ENCODE peak calls at places on chromosomes 7 and 10, in seven cellular contexts. F is AML-193; V is activated T-cell treated with anti-CD3 and anti-CD28 coated beads, Interleukin-2, amount 50 U/mL, for 72 hours; H is activated CD4-positive, alpha-beta T cell treated with anti-CD3 and anti-CD28 coated beads, Interleukin-2, amount 10 ng/mL, durations not matched to agents 7 days and 5 days; M is HCEC 1CT; B is H54; X is stimulated activated naive CD8-positive, alpha-beta T cell treated with anti-CD3 and anti-CD28 coated beads, Interleukin-15, amount 100 ng/mL, for 72 hours. Y is an unnamed sample.

GRCh38 chr7:145848691-145849090 is 267.9 kb upstream of the CNTNAP2 start:
- DNase-seq in B (no peak), X (no peak), M (peak), H (no peak), V (no peak), F (no peak), Y (peak)

GRCh38 chr7:138697535-138698182 is 3.5 kb downstream of the SVOPL start:
- DNase-seq in H (no peak), X (no peak), V (no peak), B (no peak), F (no peak), M (no peak), Y (no peak)

GRCh38 chr10:131697461-131698128 is 203.2 kb upstream of the PPP2R2D start:
- DNase-seq in H (no peak), X (no peak), F (no peak), B (no peak), M (no peak), V (no peak), Y (no peak)

GRCh38 chr10:129614341-129614740 is 147.3 kb downstream of the MGMT start:
- DNase-seq in X (no peak), B (no peak), F (no peak), V (no peak), M (no peak), H (no peak), Y (no peak)

GRCh38 chr7:81721428-81721827 is 48.4 kb downstream of the HGF start:
- DNase-seq in F (no peak), B (no peak), X (no peak), H (no peak), M (peak), V (no peak), Y (no peak)

GRCh38 chr10:9243861-9244515 is 1189.5 kb downstream of the GATA3 start:
- DNase-seq in H (no peak), B (no peak), V (no peak), X (no peak), F (no peak), M (no peak), Y (no peak)

GRCh38 chr10:30903397-30904138 is 128.1 kb downstream of the ZNF438 start:
- DNase-seq in B (no peak), X (no peak), F (no peak), V (no peak), M (no peak), H (no peak), Y (no peak)

GRCh38 chr10:30893208-30893607 is 138.5 kb downstream of the ZNF438 start:
- DNase-seq in F (no peak), V (no peak), H (no peak), M (peak), X (no peak), B (no peak), Y (peak)

GRCh38 chr7:129423700-129424410 is 10.4 kb upstream of the STRIP2 start:
- DNase-seq in V (no peak), B (no peak), F (no peak), M (peak), H (no peak), X (no peak), Y (no peak)

GRCh38 chr10:130222381-130222780 is 86.2 kb downstream of the GLRX3 start:
- DNase-seq in M (no peak), B (no peak), V (no peak), H (no peak), F (no peak), X (no peak), Y (no peak)

GRCh38 chr7:18265611-18266281 is 229.8 kb upstream of the HDAC9 start:
- DNase-seq in F (no peak), M (no peak), H (no peak), X (no peak), B (no peak), V (no peak), Y (no peak)

GRCh38 chr10:21399392-21400015 is 126.0 kb downstream of the SKIDA1 start:
- DNase-seq in V (no peak), F (no peak), H (no peak), M (peak), B (no peak), X (no peak), Y (no peak)

GRCh38 chr7:94590526-94591162 is 65.3 kb downstream of the SGCE start:
- DNase-seq in B (no peak), V (no peak), X (no peak), H (no peak), F (no peak), M (no peak), Y (no peak)

GRCh38 chr10:52858722-52859121 is 86.1 kb upstream of the MBL2 start:
- DNase-seq in X (no peak), M (no peak), B (no peak), V (no peak), H (no peak), F (no peak), Y (no peak)

GRCh38 chr7:959271-959670 is 4.8 kb upstream of the ADAP1 start:
- DNase-seq in M (no peak), X (no peak), B (no peak), F (no peak), H (no peak), V (no peak), Y (no peak)

GRCh38 chr10:62502995-62503613 is 128.9 kb downstream of the ZNF365 start:
- DNase-seq in F (peak), V (no peak), X (no peak), H (no peak), M (peak), B (no peak), Y (peak)

GRCh38 chr7:83850941-83851340 is 202.0 kb upstream of the SEMA3E start:
- DNase-seq in X (no peak), H (no peak), B (no peak), F (no peak), V (no peak), M (no peak), Y (no peak)

GRCh38 chr10:129371543-129371942 is 95.5 kb upstream of the MGMT start:
- DNase-seq in V (no peak), B (no peak), X (no peak), F (no peak), H (no peak), M (no peak), Y (no peak)

GRCh38 chr7:157730614-157731013 is 393.8 kb downstream of the DNAJB6 start:
- DNase-seq in F (no peak), B (no peak), V (no peak), M (no peak), H (no peak), X (no peak), Y (no peak)

GRCh38 chr7:78006063-78006755 is 207.6 kb downstream of the PHTF2 start:
- DNase-seq in X (no peak), F (no peak), B (no peak), H (no peak), V (no peak), M (no peak), Y (no peak)

GRCh38 chr7:120407015-120407414 is 134.0 kb downstream of the KCND2 start:
- DNase-seq in B (no peak), X (no peak), H (no peak), V (no peak), F (no peak), M (no peak), Y (no peak)

GRCh38 chr7:3399858-3400257 is 98.8 kb downstream of the SDK1 start:
- DNase-seq in M (peak), H (no peak), B (no peak), V (no peak), X (no peak), F (peak), Y (peak)

GRCh38 chr7:93945756-93946540 is 24.4 kb downstream of the GNG11 start:
- DNase-seq in B (no peak), V (no peak), M (no peak), X (no peak), H (no peak), F (no peak), Y (no peak)

GRCh38 chr7:88485811-88486210 is 179.1 kb upstream of the STEAP4 start:
- DNase-seq in X (no peak), V (no peak), F (no peak), H (no peak), B (no peak), M (no peak), Y (no peak)

GRCh38 chr10:69883256-69883655 is 81.5 kb downstream of the COL13A1 start:
- DNase-seq in X (no peak), M (no peak), H (no peak), V (no peak), B (no peak), F (no peak), Y (no peak)

GRCh38 chr10:118729641-118730258 is 25.0 kb downstream of the CACUL1 start:
- DNase-seq in V (no peak), X (no peak), H (no peak), B (no peak), F (peak), M (no peak), Y (peak)

GRCh38 chr10:76969366-76969990 is 668.1 kb downstream of the KCNMA1 start:
- DNase-seq in X (no peak), H (no peak), B (no peak), M (no peak), F (no peak), V (no peak), Y (no peak)

GRCh38 chr10:13788701-13789447 is 202.1 kb downstream of the PRPF18 start:
- DNase-seq in F (no peak), V (no peak), M (peak), H (no peak), B (no peak), X (no peak), Y (no peak)

GRCh38 chr7:134350682-134351081 is 34.0 kb upstream of the SLC35B4 start:
- DNase-seq in V (no peak), F (no peak), H (no peak), B (no peak), M (no peak), X (no peak), Y (no peak)

GRCh38 chr7:123747620-123748141 is 1.1 kb downstream of the WASL start:
- DNase-seq in B (peak), M (peak), H (peak), F (peak), V (peak), X (peak), Y (peak)

GRCh38 chr7:66507764-66508296 is 120.9 kb upstream of the KCTD7 start:
- DNase-seq in H (no peak), F (no peak), B (no peak), M (no peak), X (no peak), V (no peak), Y (no peak)

GRCh38 chr7:100860702-100861615 is 6.2 kb upstream of the TRIP6 start:
- DNase-seq in V (no peak), B (no peak), F (no peak), X (no peak), M (no peak), H (no peak), Y (no peak)

GRCh38 chr10:95247881-95248583 is 42.8 kb downstream of the PDLIM1 start:
- DNase-seq in M (no peak), B (no peak), F (no peak), V (no peak), X (no peak), H (no peak), Y (no peak)

GRCh38 chr7:73827568-73828106 is 3.2 kb upstream of the CLDN4 start:
- DNase-seq in M (no peak), X (no peak), F (no peak), H (no peak), V (no peak), B (no peak), Y (no peak)

GRCh38 chr10:52779541-52780390 is 7.2 kb upstream of the MBL2 start:
- DNase-seq in B (peak), H (peak), M (peak), X (peak), V (peak), F (peak), Y (peak)

GRCh38 chr7:105839271-105839670 is 37.1 kb downstream of the ATXN7L1 start:
- DNase-seq in V (no peak), H (no peak), F (no peak), B (no peak), M (no peak), X (no peak), Y (no peak)

GRCh38 chr10:29757551-29758297 is 123.0 kb upstream of the SVIL start:
- DNase-seq in B (no peak), X (no peak), H (no peak), V (no peak), F (no peak), M (peak), Y (peak)

GRCh38 chr10:75709245-75709644 is 277.8 kb downstream of the LRMDA start:
- DNase-seq in V (no peak), M (no peak), F (no peak), B (no peak), H (no peak), X (no peak), Y (no peak)

Y was measured in NB4.